ENCODE peak calls at places on chromosomes 5 and 9, in eight cellular contexts. One of them, this sample, is unnamed.
A peak's percentile ranks its signal among the peaks of the same experiment; 100 is the strongest.

GRCh38 chr9:78986446-78986845 is 585.3 kb upstream of the TLE4 start:
- DNase-seq in mucosa of descending colon: no peak
- DNase-seq in left ventricle myocardium inferior: no peak
- DNase-seq in choroid plexus epithelial cell: no peak
- DNase-seq in CD4-positive, alpha-beta T cell: no peak
- DNase-seq in colonic mucosa: no peak
- DNase-seq in AG09319: no peak
- DNase-seq in fibroblast of mammary gland: no peak
- DNase-seq in this sample: no peak

GRCh38 chr9:7055201-7055903 is 297.6 kb downstream of the KDM4C start:
- DNase-seq in mucosa of descending colon: no peak
- DNase-seq in left ventricle myocardium inferior: no peak
- DNase-seq in choroid plexus epithelial cell: no peak
- DNase-seq in CD4-positive, alpha-beta T cell: no peak
- DNase-seq in colonic mucosa: no peak
- DNase-seq in AG09319: no peak
- DNase-seq in fibroblast of mammary gland: no peak
- DNase-seq in this sample: no peak

GRCh38 chr5:9627541-9627940 is 2.6 kb downstream of the TAS2R1 start:
- DNase-seq in mucosa of descending colon: no peak
- DNase-seq in left ventricle myocardium inferior: no peak
- DNase-seq in choroid plexus epithelial cell: no peak
- DNase-seq in CD4-positive, alpha-beta T cell: no peak
- DNase-seq in colonic mucosa: no peak
- DNase-seq in AG09319: no peak
- DNase-seq in fibroblast of mammary gland: no peak
- DNase-seq in this sample: no peak

GRCh38 chr5:124743534-124744169 is 2.8 kb downstream of the ZNF608 start:
- DNase-seq in mucosa of descending colon: no peak
- DNase-seq in left ventricle myocardium inferior: no peak
- DNase-seq in choroid plexus epithelial cell: peak; percentile 29
- DNase-seq in CD4-positive, alpha-beta T cell: no peak
- DNase-seq in colonic mucosa: peak; percentile 56
- DNase-seq in AG09319: no peak
- DNase-seq in fibroblast of mammary gland: no peak
- DNase-seq in this sample: no peak

GRCh38 chr9:106069241-106069640 is 374.9 kb downstream of the TMEM38B start:
- DNase-seq in mucosa of descending colon: no peak
- DNase-seq in left ventricle myocardium inferior: no peak
- DNase-seq in choroid plexus epithelial cell: no peak
- DNase-seq in CD4-positive, alpha-beta T cell: no peak
- DNase-seq in colonic mucosa: no peak
- DNase-seq in AG09319: no peak
- DNase-seq in fibroblast of mammary gland: peak; percentile 39
- DNase-seq in this sample: no peak

GRCh38 chr9:13388157-13388556 is 108.7 kb upstream of the MPDZ start:
- DNase-seq in mucosa of descending colon: no peak
- DNase-seq in left ventricle myocardium inferior: no peak
- DNase-seq in choroid plexus epithelial cell: peak; percentile 4
- DNase-seq in CD4-positive, alpha-beta T cell: no peak
- DNase-seq in colonic mucosa: no peak
- DNase-seq in AG09319: no peak
- DNase-seq in fibroblast of mammary gland: peak; percentile 95
- DNase-seq in this sample: no peak

GRCh38 chr9:29976981-29977380 is 2403.7 kb upstream of the C9orf72 start:
- DNase-seq in mucosa of descending colon: no peak
- DNase-seq in left ventricle myocardium inferior: no peak
- DNase-seq in choroid plexus epithelial cell: no peak
- DNase-seq in CD4-positive, alpha-beta T cell: no peak
- DNase-seq in colonic mucosa: no peak
- DNase-seq in AG09319: no peak
- DNase-seq in fibroblast of mammary gland: no peak
- DNase-seq in this sample: no peak

GRCh38 chr9:130172858-130173461 is 756 bp downstream of the NCS1 start:
- DNase-seq in mucosa of descending colon: no peak
- DNase-seq in left ventricle myocardium inferior: no peak
- DNase-seq in choroid plexus epithelial cell: no peak
- DNase-seq in CD4-positive, alpha-beta T cell: peak; percentile 43
- DNase-seq in colonic mucosa: no peak
- DNase-seq in AG09319: no peak
- DNase-seq in fibroblast of mammary gland: no peak
- DNase-seq in this sample: no peak

GRCh38 chr9:136794281-136795026 is 1.7 kb upstream of the CCDC183 start:
- DNase-seq in mucosa of descending colon: no peak
- DNase-seq in left ventricle myocardium inferior: no peak
- DNase-seq in choroid plexus epithelial cell: no peak
- DNase-seq in CD4-positive, alpha-beta T cell: no peak
- DNase-seq in colonic mucosa: no peak
- DNase-seq in AG09319: no peak
- DNase-seq in fibroblast of mammary gland: no peak
- DNase-seq in this sample: no peak

GRCh38 chr9:135183538-135184153 is 96.2 kb downstream of the OLFM1 start:
- DNase-seq in mucosa of descending colon: no peak
- DNase-seq in left ventricle myocardium inferior: no peak
- DNase-seq in choroid plexus epithelial cell: no peak
- DNase-seq in CD4-positive, alpha-beta T cell: no peak
- DNase-seq in colonic mucosa: no peak
- DNase-seq in AG09319: no peak
- DNase-seq in fibroblast of mammary gland: no peak
- DNase-seq in this sample: no peak

GRCh38 chr5:40490464-40491083 is 189.1 kb upstream of the PTGER4 start:
- DNase-seq in mucosa of descending colon: no peak
- DNase-seq in left ventricle myocardium inferior: no peak
- DNase-seq in choroid plexus epithelial cell: peak; percentile 37
- DNase-seq in CD4-positive, alpha-beta T cell: no peak
- DNase-seq in colonic mucosa: no peak
- DNase-seq in AG09319: no peak
- DNase-seq in fibroblast of mammary gland: no peak
- DNase-seq in this sample: no peak

GRCh38 chr5:128574041-128574440 is 36.0 kb upstream of the FBN2 start:
- DNase-seq in mucosa of descending colon: no peak
- DNase-seq in left ventricle myocardium inferior: no peak
- DNase-seq in choroid plexus epithelial cell: peak; percentile 74
- DNase-seq in CD4-positive, alpha-beta T cell: no peak
- DNase-seq in colonic mucosa: no peak
- DNase-seq in AG09319: no peak
- DNase-seq in fibroblast of mammary gland: peak; percentile 39
- DNase-seq in this sample: no peak

GRCh38 chr9:124188331-124189110 is 69.2 kb upstream of the NEK6 start:
- DNase-seq in mucosa of descending colon: no peak
- DNase-seq in left ventricle myocardium inferior: no peak
- DNase-seq in choroid plexus epithelial cell: no peak
- DNase-seq in CD4-positive, alpha-beta T cell: no peak
- DNase-seq in colonic mucosa: peak; percentile 3
- DNase-seq in AG09319: no peak
- DNase-seq in fibroblast of mammary gland: no peak
- DNase-seq in this sample: no peak

GRCh38 chr5:115636008-115636407 is 10.2 kb upstream of the TMED7 start:
- DNase-seq in mucosa of descending colon: no peak
- DNase-seq in left ventricle myocardium inferior: no peak
- DNase-seq in choroid plexus epithelial cell: no peak
- DNase-seq in CD4-positive, alpha-beta T cell: no peak
- DNase-seq in colonic mucosa: no peak
- DNase-seq in AG09319: no peak
- DNase-seq in fibroblast of mammary gland: no peak
- DNase-seq in this sample: no peak

GRCh38 chr9:14310247-14310646 is 3.7 kb downstream of the NFIB start:
- DNase-seq in mucosa of descending colon: no peak
- DNase-seq in left ventricle myocardium inferior: no peak
- DNase-seq in choroid plexus epithelial cell: no peak
- DNase-seq in CD4-positive, alpha-beta T cell: no peak
- DNase-seq in colonic mucosa: no peak
- DNase-seq in AG09319: no peak
- DNase-seq in fibroblast of mammary gland: no peak
- DNase-seq in this sample: no peak

GRCh38 chr9:136441191-136441680 is 1.6 kb upstream of the INPP5E start:
- DNase-seq in mucosa of descending colon: no peak
- DNase-seq in left ventricle myocardium inferior: no peak
- DNase-seq in choroid plexus epithelial cell: no peak
- DNase-seq in CD4-positive, alpha-beta T cell: no peak
- DNase-seq in colonic mucosa: no peak
- DNase-seq in AG09319: no peak
- DNase-seq in fibroblast of mammary gland: peak; percentile 75
- DNase-seq in this sample: no peak

GRCh38 chr5:151470440-151470839 is 23.0 kb downstream of the SLC36A1 start:
- DNase-seq in mucosa of descending colon: no peak
- DNase-seq in left ventricle myocardium inferior: no peak
- DNase-seq in choroid plexus epithelial cell: peak; percentile 53
- DNase-seq in CD4-positive, alpha-beta T cell: no peak
- DNase-seq in colonic mucosa: no peak
- DNase-seq in AG09319: no peak
- DNase-seq in fibroblast of mammary gland: peak; percentile 95
- DNase-seq in this sample: no peak

GRCh38 chr5:38780950-38781349 is 64.9 kb upstream of the OSMR start:
- DNase-seq in mucosa of descending colon: no peak
- DNase-seq in left ventricle myocardium inferior: peak; percentile 50
- DNase-seq in choroid plexus epithelial cell: peak; percentile 96
- DNase-seq in CD4-positive, alpha-beta T cell: no peak
- DNase-seq in colonic mucosa: peak; percentile 53
- DNase-seq in AG09319: peak; percentile 36
- DNase-seq in fibroblast of mammary gland: peak; percentile 89
- DNase-seq in this sample: no peak

GRCh38 chr9:133149130-133150015 is 14.3 kb downstream of the GBGT1 start:
- DNase-seq in mucosa of descending colon: peak; percentile 94
- DNase-seq in left ventricle myocardium inferior: peak; percentile 89
- DNase-seq in choroid plexus epithelial cell: peak; percentile 86
- DNase-seq in CD4-positive, alpha-beta T cell: peak; percentile 79
- DNase-seq in colonic mucosa: peak; percentile 87
- DNase-seq in AG09319: peak; percentile 66
- DNase-seq in fibroblast of mammary gland: peak; percentile 81
- DNase-seq in this sample: peak; percentile 90

GRCh38 chr9:135332979-135333748 is 146.4 kb upstream of the PPP1R26 start:
- DNase-seq in mucosa of descending colon: no peak
- DNase-seq in left ventricle myocardium inferior: no peak
- DNase-seq in choroid plexus epithelial cell: no peak
- DNase-seq in CD4-positive, alpha-beta T cell: no peak
- DNase-seq in colonic mucosa: no peak
- DNase-seq in AG09319: no peak
- DNase-seq in fibroblast of mammary gland: no peak
- DNase-seq in this sample: no peak

GRCh38 chr5:159132429-159133040 is 32.8 kb upstream of the EBF1 start:
- DNase-seq in mucosa of descending colon: no peak
- DNase-seq in left ventricle myocardium inferior: no peak
- DNase-seq in choroid plexus epithelial cell: peak; percentile 10
- DNase-seq in CD4-positive, alpha-beta T cell: no peak
- DNase-seq in colonic mucosa: no peak
- DNase-seq in AG09319: no peak
- DNase-seq in fibroblast of mammary gland: no peak
- DNase-seq in this sample: no peak

GRCh38 chr9:105129731-105130130 is 114.7 kb upstream of the SLC44A1 start:
- DNase-seq in mucosa of descending colon: no peak
- DNase-seq in left ventricle myocardium inferior: no peak
- DNase-seq in choroid plexus epithelial cell: no peak
- DNase-seq in CD4-positive, alpha-beta T cell: no peak
- DNase-seq in colonic mucosa: no peak
- DNase-seq in AG09319: no peak
- DNase-seq in fibroblast of mammary gland: no peak
- DNase-seq in this sample: no peak

GRCh38 chr5:123154857-123155467 is 65.9 kb downstream of the PRDM6 start:
- DNase-seq in mucosa of descending colon: no peak
- DNase-seq in left ventricle myocardium inferior: no peak
- DNase-seq in choroid plexus epithelial cell: no peak
- DNase-seq in CD4-positive, alpha-beta T cell: no peak
- DNase-seq in colonic mucosa: no peak
- DNase-seq in AG09319: no peak
- DNase-seq in fibroblast of mammary gland: no peak
- DNase-seq in this sample: no peak

GRCh38 chr9:129098328-129098727 is 12.3 kb downstream of the CRAT start:
- DNase-seq in mucosa of descending colon: peak; percentile 38
- DNase-seq in left ventricle myocardium inferior: no peak
- DNase-seq in choroid plexus epithelial cell: no peak
- DNase-seq in CD4-positive, alpha-beta T cell: no peak
- DNase-seq in colonic mucosa: no peak
- DNase-seq in AG09319: no peak
- DNase-seq in fibroblast of mammary gland: no peak
- DNase-seq in this sample: no peak

GRCh38 chr9:129102095-129102525 is 8.5 kb downstream of the CRAT start:
- DNase-seq in mucosa of descending colon: no peak
- DNase-seq in left ventricle myocardium inferior: no peak
- DNase-seq in choroid plexus epithelial cell: no peak
- DNase-seq in CD4-positive, alpha-beta T cell: no peak
- DNase-seq in colonic mucosa: no peak
- DNase-seq in AG09319: no peak
- DNase-seq in fibroblast of mammary gland: no peak
- DNase-seq in this sample: no peak

GRCh38 chr9:129101279-129101678 is 9.3 kb downstream of the CRAT start:
- DNase-seq in mucosa of descending colon: no peak
- DNase-seq in left ventricle myocardium inferior: no peak
- DNase-seq in choroid plexus epithelial cell: no peak
- DNase-seq in CD4-positive, alpha-beta T cell: no peak
- DNase-seq in colonic mucosa: no peak
- DNase-seq in AG09319: no peak
- DNase-seq in fibroblast of mammary gland: no peak
- DNase-seq in this sample: no peak

GRCh38 chr9:129102791-129103594 is 7.6 kb downstream of the CRAT start:
- DNase-seq in mucosa of descending colon: no peak
- DNase-seq in left ventricle myocardium inferior: peak; percentile 34
- DNase-seq in choroid plexus epithelial cell: peak; percentile 67
- DNase-seq in CD4-positive, alpha-beta T cell: no peak
- DNase-seq in colonic mucosa: peak; percentile 54
- DNase-seq in AG09319: no peak
- DNase-seq in fibroblast of mammary gland: peak; percentile 47
- DNase-seq in this sample: no peak

GRCh38 chr9:129100383-129101169 is 10.0 kb downstream of the CRAT start:
- DNase-seq in mucosa of descending colon: no peak
- DNase-seq in left ventricle myocardium inferior: no peak
- DNase-seq in choroid plexus epithelial cell: no peak
- DNase-seq in CD4-positive, alpha-beta T cell: no peak
- DNase-seq in colonic mucosa: no peak
- DNase-seq in AG09319: no peak
- DNase-seq in fibroblast of mammary gland: no peak
- DNase-seq in this sample: no peak
- TF ChIP-seq CTCF in mucosa of descending colon: no peak
- TF ChIP-seq CTCF in left ventricle myocardium inferior: no peak
- TF ChIP-seq CTCF in choroid plexus epithelial cell: no peak
- TF ChIP-seq CTCF in CD4-positive, alpha-beta T cell: no peak
- TF ChIP-seq CTCF in colonic mucosa: no peak
- TF ChIP-seq CTCF in AG09319: no peak
- TF ChIP-seq CTCF in fibroblast of mammary gland: no peak
- TF ChIP-seq CTCF in this sample: no peak

GRCh38 chr5:111461261-111461671 is 51.1 kb downstream of the STARD4 start:
- DNase-seq in mucosa of descending colon: no peak
- DNase-seq in left ventricle myocardium inferior: no peak
- DNase-seq in choroid plexus epithelial cell: peak; percentile 64
- DNase-seq in CD4-positive, alpha-beta T cell: no peak
- DNase-seq in colonic mucosa: no peak
- DNase-seq in AG09319: no peak
- DNase-seq in fibroblast of mammary gland: peak; percentile 11
- DNase-seq in this sample: no peak
- TF ChIP-seq CTCF in mucosa of descending colon: no peak
- TF ChIP-seq CTCF in left ventricle myocardium inferior: peak; percentile 21
- TF ChIP-seq CTCF in choroid plexus epithelial cell: peak; percentile 87
- TF ChIP-seq CTCF in CD4-positive, alpha-beta T cell: no peak
- TF ChIP-seq CTCF in colonic mucosa: no peak
- TF ChIP-seq CTCF in AG09319: peak; percentile 63
- TF ChIP-seq CTCF in fibroblast of mammary gland: peak; percentile 47
- TF ChIP-seq CTCF in this sample: no peak

GRCh38 chr9:111807197-111807596 is 12.5 kb upstream of the SHOC1 start:
- DNase-seq in mucosa of descending colon: no peak
- DNase-seq in left ventricle myocardium inferior: no peak
- DNase-seq in choroid plexus epithelial cell: no peak
- DNase-seq in CD4-positive, alpha-beta T cell: no peak
- DNase-seq in colonic mucosa: no peak
- DNase-seq in AG09319: no peak
- DNase-seq in fibroblast of mammary gland: peak; percentile 11
- DNase-seq in this sample: no peak
- TF ChIP-seq CTCF in mucosa of descending colon: no peak
- TF ChIP-seq CTCF in left ventricle myocardium inferior: no peak
- TF ChIP-seq CTCF in choroid plexus epithelial cell: no peak
- TF ChIP-seq CTCF in CD4-positive, alpha-beta T cell: no peak
- TF ChIP-seq CTCF in colonic mucosa: no peak
- TF ChIP-seq CTCF in AG09319: no peak
- TF ChIP-seq CTCF in fibroblast of mammary gland: no peak
- TF ChIP-seq CTCF in this sample: no peak

GRCh38 chr9:87890866-87891265 is 8.2 kb downstream of the SPATA31E1 start:
- DNase-seq in mucosa of descending colon: no peak
- DNase-seq in left ventricle myocardium inferior: no peak
- DNase-seq in choroid plexus epithelial cell: no peak
- DNase-seq in CD4-positive, alpha-beta T cell: no peak
- DNase-seq in colonic mucosa: no peak
- DNase-seq in AG09319: no peak
- DNase-seq in fibroblast of mammary gland: no peak
- DNase-seq in this sample: no peak
- TF ChIP-seq CTCF in mucosa of descending colon: no peak
- TF ChIP-seq CTCF in left ventricle myocardium inferior: no peak
- TF ChIP-seq CTCF in choroid plexus epithelial cell: no peak
- TF ChIP-seq CTCF in CD4-positive, alpha-beta T cell: no peak
- TF ChIP-seq CTCF in colonic mucosa: no peak
- TF ChIP-seq CTCF in AG09319: no peak
- TF ChIP-seq CTCF in fibroblast of mammary gland: no peak
- TF ChIP-seq CTCF in this sample: no peak